ENCODE peak calls at places on chromosomes 4 and X, in seven cellular contexts. L, O, H, N, R, V and C are unnamed samples.

GRCh38 chrX:149962859-149963757 is 24.8 kb upstream of the EOLA2 start:
- DNase-seq in O (peak), L (peak), N (peak), R (no peak), V (peak), H (peak), C (peak)

GRCh38 chrX:74925210-74926088 is at the start of gene NEXMIF:
- DNase-seq in R (no peak), N (peak), V (peak), O (peak), H (peak), L (no peak), C (no peak)

GRCh38 chr4:6385288-6385687 is 87.1 kb downstream of the PPP2R2C start:
- DNase-seq in H (no peak), V (no peak), R (no peak), N (no peak), O (no peak), L (no peak), C (no peak)

GRCh38 chr4:84582302-84582987 is 482 bp upstream of the CDS1 start:
- DNase-seq in O (peak), N (peak), H (peak), L (peak), V (peak), R (peak), C (peak)

GRCh38 chrX:45868425-45868824 is 667.7 kb upstream of the DIPK2B start:
- DNase-seq in H (no peak), N (no peak), O (no peak), V (no peak), R (no peak), L (no peak), C (no peak)

GRCh38 chr4:33882246-33882990 is 2361.9 kb downstream of the ARAP2 start:
- DNase-seq in H (no peak), N (peak), L (no peak), R (no peak), V (no peak), O (no peak), C (no peak)

GRCh38 chrX:106894978-106895452 is 8.1 kb downstream of the RIPPLY1 start:
- DNase-seq in H (no peak), N (peak), O (no peak), R (no peak), L (peak), V (no peak), C (peak)

GRCh38 chr4:18616720-18617119 is 595.2 kb upstream of the LCORL start:
- DNase-seq in V (peak), L (no peak), O (no peak), H (no peak), N (no peak), R (no peak), C (no peak)

GRCh38 chrX:12379666-12380065 is 241.4 kb downstream of the FRMPD4 start:
- DNase-seq in V (peak), H (no peak), L (no peak), R (no peak), O (no peak), N (no peak), C (no peak)

GRCh38 chr4:29710519-29710918 is 1009.6 kb upstream of the PCDH7 start:
- DNase-seq in H (no peak), O (no peak), N (no peak), L (peak), R (no peak), V (no peak), C (no peak)

GRCh38 chrX:103531002-103531401 is 11.7 kb upstream of the RAB40A start:
- DNase-seq in L (peak), R (no peak), N (no peak), O (no peak), V (no peak), H (no peak), C (no peak)

GRCh38 chr4:32117696-32118095 is 1397.5 kb downstream of the PCDH7 start:
- DNase-seq in L (no peak), O (no peak), N (no peak), V (no peak), H (no peak), R (no peak), C (peak)

GRCh38 chrX:24658421-24658820 is 11.3 kb upstream of the PCYT1B start:
- DNase-seq in R (no peak), H (no peak), O (no peak), V (peak), L (no peak), N (no peak), C (no peak)

GRCh38 chrX:40105016-40105790 is 7.4 kb upstream of the BCOR start:
- DNase-seq in V (peak), O (peak), L (no peak), N (peak), H (no peak), R (no peak), C (peak)

GRCh38 chrX:13165266-13165665 is 120.8 kb upstream of the FAM9C start:
- DNase-seq in V (no peak), H (no peak), O (no peak), R (no peak), N (no peak), L (no peak), C (no peak)

GRCh38 chr4:173074501-173074946 is 94.1 kb upstream of the GALNT7 start:
- DNase-seq in L (peak), R (peak), V (peak), O (peak), H (peak), N (peak), C (peak)

GRCh38 chrX:63050225-63050624 is 300.9 kb downstream of the SPIN4 start:
- DNase-seq in R (no peak), L (no peak), H (no peak), N (no peak), V (peak), O (no peak), C (peak)

GRCh38 chr4:51963871-51964513 is 56.2 kb downstream of the LRRC66 start:
- DNase-seq in H (no peak), N (peak), R (no peak), O (no peak), L (no peak), V (no peak), C (no peak)

GRCh38 chr4:126915999-126916625 is 716.6 kb upstream of the INTU start:
- DNase-seq in N (no peak), V (no peak), O (no peak), R (no peak), L (no peak), H (no peak), C (no peak)
- H4K8ac ChIP-seq in N (no peak), V (no peak), O (no peak), R (no peak), L (peak), H (no peak), C (no peak)

GRCh38 chrX:109854096-109854495 is 121.0 kb upstream of the ACSL4 start:
- DNase-seq in L (no peak), V (no peak), O (no peak), R (no peak), H (no peak), N (no peak), C (no peak)
- H4K8ac ChIP-seq in L (no peak), V (no peak), O (no peak), R (no peak), H (no peak), N (no peak), C (no peak)

GRCh38 chrX:150982786-150983525 is at the start of gene HMGB3:
- DNase-seq in L (peak), O (peak), N (peak), V (peak), R (peak), H (peak), C (peak)

GRCh38 chrX:150983526-150984163 is 510 bp downstream of the HMGB3 start:
- DNase-seq in N (no peak), L (no peak), O (no peak), V (no peak), H (no peak), R (no peak), C (no peak)

GRCh38 chrX:150980711-150981110 is 2.4 kb upstream of the HMGB3 start:
- DNase-seq in N (no peak), L (no peak), V (no peak), H (no peak), R (no peak), O (no peak), C (no peak)

GRCh38 chrX:150982235-150982785 is 825 bp upstream of the HMGB3 start:
- DNase-seq in V (no peak), H (no peak), R (no peak), L (no peak), O (no peak), N (no peak), C (no peak)

GRCh38 chrX:150984164-150984824 is 1.2 kb downstream of the HMGB3 start:
- DNase-seq in R (no peak), N (no peak), L (no peak), H (peak), O (no peak), V (peak), C (no peak)
- H4K8ac ChIP-seq in R (no peak), N (no peak), L (no peak), H (no peak), O (no peak), V (no peak), C (peak)

GRCh38 chr4:85747871-85748491 is 273.0 kb downstream of the ARHGAP24 start:
- DNase-seq in V (peak), O (peak), R (no peak), N (peak), H (peak), L (peak), C (peak)
- H4K8ac ChIP-seq in V (no peak), O (no peak), R (no peak), N (no peak), H (no peak), L (no peak), C (no peak)

GRCh38 chr4:152102184-152103000 is 341.6 kb upstream of the GATB start:
- DNase-seq in H (no peak), N (peak), V (peak), R (no peak), O (no peak), L (peak), C (peak)

GRCh38 chr4:152101546-152102183 is 340.9 kb upstream of the GATB start:
- DNase-seq in L (no peak), R (no peak), O (no peak), N (no peak), H (no peak), V (no peak), C (no peak)

GRCh38 chr4:152099555-152099954 is 338.7 kb upstream of the GATB start:
- DNase-seq in H (no peak), L (no peak), V (no peak), N (no peak), O (no peak), R (no peak), C (no peak)

GRCh38 chr4:152099061-152099425 is 338.2 kb upstream of the GATB start:
- DNase-seq in N (no peak), L (no peak), V (no peak), R (no peak), H (no peak), O (no peak), C (no peak)

DNA sequence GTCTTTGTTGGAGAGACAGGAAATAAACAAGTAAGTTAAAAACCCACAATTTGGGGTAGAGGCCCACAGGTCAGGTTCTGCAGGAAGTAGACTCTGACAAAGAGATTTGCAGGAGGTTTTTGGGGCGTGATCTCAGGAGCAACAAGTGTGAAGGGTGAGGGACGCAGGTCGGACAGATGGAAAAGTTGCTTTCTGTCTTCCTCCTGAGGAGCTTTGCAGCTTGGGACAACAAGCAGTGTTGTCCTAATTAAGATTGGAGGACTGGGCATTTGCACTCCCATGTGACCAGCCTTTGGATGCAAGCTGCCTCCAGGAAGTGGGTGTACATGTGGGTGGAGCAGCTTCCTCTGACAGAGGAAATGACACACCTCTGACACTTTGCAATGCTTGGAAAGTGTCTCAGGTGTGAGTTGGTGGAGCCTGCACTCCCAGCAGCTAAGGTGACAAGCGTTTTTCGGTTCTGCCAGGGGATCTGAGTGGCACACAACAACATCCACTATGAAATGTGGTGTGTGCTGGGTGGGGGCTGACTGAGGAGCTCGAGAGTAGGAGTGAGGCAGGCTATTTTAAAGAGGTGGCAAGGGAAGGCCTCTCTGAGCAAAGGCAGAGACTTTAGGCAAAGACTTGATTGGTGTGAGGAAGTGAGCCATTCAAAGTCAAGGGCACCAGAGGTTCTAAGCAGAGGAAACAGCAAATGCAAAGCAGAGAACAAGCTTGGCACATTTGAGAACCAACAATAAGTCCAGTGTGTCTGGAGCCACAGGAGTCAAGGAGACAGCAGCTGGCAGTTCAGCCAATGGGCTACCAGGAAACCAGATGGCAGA is 339.8 kb upstream of the GATB start:
- DNase-seq in O (no peak), V (no peak), N (no peak), R (no peak), H (no peak), L (no peak), C (no peak)
- H4K8ac ChIP-seq in O (no peak), V (no peak), N (peak), R (peak), H (no peak), L (no peak), C (no peak)

GRCh38 chrX:148156986-148157385 is 175.8 kb downstream of the FMR1NB start:
- DNase-seq in L (no peak), O (no peak), H (no peak), V (no peak), N (no peak), R (no peak), C (no peak)
- H4K8ac ChIP-seq in L (no peak), O (no peak), H (no peak), V (no peak), N (no peak), R (no peak), C (no peak)

GRCh38 chr4:87054900-87055299 is 120.1 kb downstream of the AFF1 start:
- DNase-seq in V (no peak), O (no peak), H (no peak), L (no peak), N (no peak), R (no peak), C (no peak)
- H4K8ac ChIP-seq in V (no peak), O (no peak), H (no peak), L (no peak), N (no peak), R (no peak), C (no peak)

GRCh38 chrX:155333701-155334100 is 713 bp downstream of the CLIC2 start:
- DNase-seq in N (no peak), H (no peak), L (no peak), O (no peak), R (no peak), V (no peak), C (no peak)

GRCh38 chrX:155330992-155331391 is 3.4 kb downstream of the CLIC2 start:
- DNase-seq in V (no peak), L (no peak), N (no peak), O (no peak), R (no peak), H (no peak), C (no peak)

GRCh38 chrX:155329293-155329692 is 5.1 kb downstream of the CLIC2 start:
- DNase-seq in V (no peak), R (no peak), L (no peak), N (no peak), H (no peak), O (no peak), C (no peak)

GRCh38 chrX:155334486-155335316 is at the start of gene CLIC2:
- DNase-seq in O (no peak), H (no peak), V (peak), R (no peak), N (peak), L (peak), C (no peak)
- H4K8ac ChIP-seq in O (no peak), H (no peak), V (no peak), R (no peak), N (no peak), L (no peak), C (no peak)